ENCODE peak calls at places on chromosomes 3 and 15, in five cellular contexts. C, M, R, F and P are unnamed samples.

GRCh38 chr3:30193625-30194044 is 412.8 kb upstream of the TGFBR2 start:
- DNase-seq in C (no peak), R (no peak), M (no peak), F (no peak), P (no peak)

GRCh38 chr3:71341721-71342120 is 241.8 kb downstream of the FOXP1 start:
- DNase-seq in R (no peak), C (peak), F (no peak), M (no peak), P (peak)

GRCh38 chr15:81923561-81924350 is 122.1 kb downstream of the MEX3B start:
- DNase-seq in R (no peak), M (no peak), C (peak), F (no peak), P (no peak)

GRCh38 chr15:48063411-48063985 is 57.3 kb upstream of the SLC24A5 start:
- DNase-seq in F (no peak), C (no peak), M (peak), R (no peak), P (no peak)

GRCh38 chr3:85054579-85054978 is 95.8 kb downstream of the CADM2 start:
- DNase-seq in M (no peak), R (no peak), C (no peak), F (no peak), P (no peak)

GRCh38 chr3:190401943-190402342 is 14.0 kb downstream of the CLDN16 start:
- DNase-seq in F (no peak), R (no peak), C (no peak), M (no peak), P (no peak)

GRCh38 chr15:44315164-44315563 is 26.6 kb downstream of the GOLM2 start:
- DNase-seq in R (no peak), F (no peak), C (no peak), M (no peak), P (no peak)

GRCh38 chr15:40058476-40059140 is 19.6 kb upstream of the SRP14 start:
- DNase-seq in F (no peak), R (no peak), M (no peak), C (peak), P (peak)

GRCh38 chr3:64647825-64648224 is 40.0 kb downstream of the ADAMTS9 start:
- DNase-seq in M (no peak), F (no peak), R (no peak), C (no peak), P (no peak)

GRCh38 chr3:143888846-143889245 is 40.6 kb upstream of the SLC9A9 start:
- DNase-seq in R (no peak), M (no peak), F (no peak), C (no peak), P (no peak)
- H3K4me3 ChIP-seq in R (peak), M (no peak), F (no peak), C (no peak), P (no peak)

DNA sequence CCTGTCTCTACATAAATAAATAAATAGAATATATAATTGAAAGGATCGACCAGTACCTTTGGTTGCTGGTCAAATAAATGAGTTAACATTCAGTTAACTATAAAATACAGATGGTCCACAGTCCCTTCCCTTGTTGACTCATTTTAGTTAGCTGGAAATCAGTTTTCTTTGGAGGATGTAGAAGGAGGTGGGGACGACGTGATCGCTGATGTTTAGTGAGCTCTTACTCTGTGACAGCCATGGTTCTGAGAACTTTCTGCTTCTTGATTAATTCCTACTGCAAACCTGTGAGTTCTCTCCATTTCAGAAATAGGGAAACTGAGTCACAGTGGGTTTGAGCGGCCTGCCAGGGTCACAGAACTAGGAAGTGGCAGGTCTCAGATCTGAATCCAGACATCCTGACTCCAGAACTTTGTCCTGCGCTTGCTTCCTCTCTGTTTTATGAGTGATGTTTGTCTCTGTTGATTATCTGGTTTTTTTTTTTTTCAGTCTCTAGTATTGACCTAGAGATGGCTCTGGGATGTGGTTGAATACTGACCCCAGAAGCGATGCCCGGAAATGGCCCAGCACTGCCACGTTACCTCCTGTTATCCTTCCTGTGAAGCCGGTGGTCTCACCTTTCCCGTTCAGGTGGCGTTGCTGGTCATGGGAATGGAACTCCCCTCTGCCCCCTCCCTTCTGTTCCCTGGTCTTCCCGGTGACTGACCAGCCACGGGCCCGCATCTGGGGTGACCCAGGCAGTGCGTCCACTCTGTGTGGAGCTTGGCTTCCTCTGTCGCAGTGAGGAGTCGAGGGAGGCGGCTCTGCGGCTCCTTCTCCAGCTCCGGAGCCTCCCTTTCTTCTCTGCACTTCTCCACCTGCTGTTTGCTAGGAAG is 18.2 kb downstream of the SYNM start:
- DNase-seq in F (no peak), M (no peak), C (no peak), R (no peak), P (peak)
- H3K4ac ChIP-seq in F (no peak), M (peak), C (peak), R (no peak), P (peak)

DNA sequence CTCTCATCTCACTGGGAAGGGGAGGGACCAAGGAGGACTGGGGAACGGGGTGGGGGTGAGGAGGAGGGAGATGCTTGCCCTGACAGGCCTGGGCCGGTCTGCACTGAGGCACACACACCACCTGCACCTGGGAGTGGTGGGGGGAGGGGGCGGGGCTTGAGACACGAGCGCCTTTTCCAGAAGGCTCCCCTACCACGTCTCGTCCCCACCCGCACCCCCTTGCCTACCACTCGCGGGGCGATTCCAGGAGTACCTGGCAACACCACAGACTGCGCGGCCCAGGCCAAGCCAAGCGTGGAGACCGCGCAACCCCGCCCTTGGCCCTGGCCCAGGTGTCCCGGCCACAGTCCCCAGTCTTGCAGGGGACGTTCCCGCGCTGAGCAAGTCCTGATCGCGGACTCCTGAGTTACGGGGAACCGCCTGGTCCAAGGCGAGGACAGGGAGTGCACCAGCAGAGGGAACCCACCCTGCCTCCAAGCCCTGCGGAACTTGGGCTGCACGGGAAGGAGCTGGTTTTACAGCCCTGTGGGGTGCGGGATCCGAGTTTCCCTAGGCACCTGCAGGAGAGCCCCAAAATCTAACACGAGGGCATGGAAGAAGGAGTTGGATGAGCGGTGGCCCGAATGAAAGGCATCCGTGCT is 68.1 kb upstream of the SH3GL3 start:
- DNase-seq in R (peak), F (no peak), C (no peak), M (peak), P (no peak)
- H3K23ac ChIP-seq in R (no peak), F (peak), C (no peak), M (peak), P (no peak)

GRCh38 chr15:73368301-73369072 is at the start of gene HCN4:
- DNase-seq in F (peak), R (peak), C (no peak), M (peak), P (no peak)
- H3K4me3 ChIP-seq in F (peak), R (peak), C (no peak), M (peak), P (peak)

GRCh38 chr3:52528596-52529375 is 4.9 kb downstream of the NT5DC2 start:
- DNase-seq in M (no peak), R (no peak), F (no peak), C (no peak), P (no peak)

GRCh38 chr3:52527732-52528595 is 5.7 kb downstream of the NT5DC2 start:
- DNase-seq in C (no peak), F (no peak), R (no peak), M (no peak), P (no peak)

GRCh38 chr3:52525666-52526065 is 8.0 kb downstream of the NT5DC2 start:
- DNase-seq in R (no peak), F (no peak), C (no peak), M (no peak), P (no peak)

GRCh38 chr3:52526151-52526561 is 7.5 kb downstream of the NT5DC2 start:
- DNase-seq in C (no peak), M (no peak), R (no peak), F (no peak), P (no peak)

GRCh38 chr3:52527039-52527731 is 6.5 kb downstream of the NT5DC2 start:
- DNase-seq in F (no peak), M (no peak), C (no peak), R (no peak), P (peak)
- H3K4ac ChIP-seq in F (no peak), M (no peak), C (no peak), R (no peak), P (no peak)